ENCODE peak calls at places on chromosomes 6 and 20, in ten cellular contexts. P is left ventricle myocardium inferior, L is lower lobe of right lung, Z is right lobe of liver, Q is adrenal gland, V is esophagus muscularis mucosa, G is mammary epithelial cell, A is body of pancreas, F is ascending aorta, I is OCI-LY7. T is an unnamed sample.
A peak's percentile ranks its signal among the peaks of the same experiment; 100 is the strongest.

GRCh38 chr6:167494698-167495435 is 170.0 kb downstream of the TTLL2 start:
- DNase-seq in P (no peak), L (no peak), Z (no peak), Q (no peak), V (no peak), G (no peak), A (no peak), F (no peak), I (no peak), T (no peak)

GRCh38 chr6:113050010-113050893 is 703.1 kb downstream of the RFPL4B start:
- DNase-seq in P (no peak), L (no peak), Z (no peak), Q (no peak), V (no peak), G (peak; percentile 46), A (no peak), F (no peak), I (no peak), T (no peak)

GRCh38 chr6:56199956-56200355 is 47.4 kb downstream of the COL21A1 start:
- DNase-seq in P (no peak), L (no peak), Z (no peak), Q (no peak), V (no peak), G (peak; percentile 52), A (no peak), F (no peak), I (no peak), T (no peak)

GRCh38 chr20:49724637-49725606 is 11.2 kb upstream of the B4GALT5 start:
- DNase-seq in P (peak; percentile 36), L (peak; percentile 64), Z (peak; percentile 54), Q (peak; percentile 62), V (peak; percentile 93), G (peak; percentile 14), A (peak; percentile 57), F (no peak), I (peak; percentile 44), T (peak; percentile 68)

GRCh38 chr6:53119772-53120409 is 28.8 kb downstream of the GCM1 start:
- DNase-seq in P (no peak), L (no peak), Z (no peak), Q (peak; percentile 59), V (no peak), G (peak; percentile 50), A (peak; percentile 65), F (no peak), I (no peak), T (no peak)

GRCh38 chr6:168715643-168716481 is 274.9 kb downstream of the SMOC2 start:
- DNase-seq in P (no peak), L (no peak), Z (no peak), Q (no peak), V (no peak), G (no peak), A (no peak), F (no peak), I (no peak), T (no peak)

GRCh38 chr6:6556738-6557503 is 31.6 kb upstream of the LY86 start:
- DNase-seq in P (peak; percentile 36), L (no peak), Z (no peak), Q (peak; percentile 49), V (no peak), G (no peak), A (peak; percentile 72), F (no peak), I (peak; percentile 74), T (peak; percentile 70)

GRCh38 chr6:82251942-82252341 is 4.4 kb upstream of the IBTK start:
- DNase-seq in P (no peak), L (no peak), Z (no peak), Q (no peak), V (no peak), G (no peak), A (no peak), F (no peak), I (peak; percentile 48), T (peak; percentile 54)

GRCh38 chr20:35757098-35757705 is 14.6 kb upstream of the PHF20 start:
- DNase-seq in P (no peak), L (no peak), Z (no peak), Q (no peak), V (no peak), G (no peak), A (no peak), F (no peak), I (no peak), T (no peak)

DNA sequence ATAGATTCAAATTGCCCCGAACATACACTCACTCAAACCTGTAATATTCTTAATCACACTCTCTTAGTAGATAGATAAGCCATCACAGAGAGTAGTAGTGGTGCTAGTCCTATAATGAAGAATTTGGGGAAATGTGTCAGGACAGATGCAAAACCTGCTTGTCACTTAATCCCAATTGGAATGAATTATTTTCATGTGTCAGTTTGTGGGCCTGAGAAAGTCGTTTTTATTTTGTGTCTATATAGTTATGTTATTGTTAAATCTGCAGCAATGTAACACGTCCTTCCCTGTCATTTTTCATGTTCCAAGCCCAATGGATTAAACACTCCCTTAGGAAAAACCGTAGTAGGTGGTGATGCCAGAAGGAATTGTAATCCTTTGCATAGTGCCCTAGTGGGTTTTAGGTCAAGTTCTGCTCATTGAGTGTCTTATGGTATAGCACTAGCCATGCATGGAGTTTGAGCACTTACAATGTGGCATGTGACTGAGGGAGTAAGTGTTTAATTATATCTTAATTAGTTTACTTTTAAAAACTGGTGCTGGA is 106.0 kb upstream of the PRSS16 start:
- DNase-seq in P (no peak), L (no peak), Z (no peak), Q (no peak), V (no peak), G (no peak), A (no peak), F (no peak), I (peak; percentile 63), T (no peak)
- H3K27ac ChIP-seq in P (no peak overlapping the region), L (no peak overlapping the region), Z (no peak overlapping the region), Q (no peak overlapping the region), V (no peak overlapping the region), G (no peak overlapping the region), A (no peak overlapping the region), F (no peak overlapping the region), I (peak overlapping the region; percentile 99), T (no peak overlapping the region)

GRCh38 chr6:160004419-160005160 is 35.7 kb downstream of the IGF2R start:
- DNase-seq in P (no peak), L (peak; percentile 71), Z (no peak), Q (no peak), V (no peak), G (no peak), A (no peak), F (no peak), I (no peak), T (no peak)
- H3K9me3 ChIP-seq in P (no peaks in the 10 kb centered on the region), L (no peaks in the 10 kb centered on the region), Z (no peaks in the 10 kb centered on the region), Q (no peaks in the 10 kb centered on the region), V (no peaks in the 10 kb centered on the region), G (no peaks in the 10 kb centered on the region), A (no peaks in the 10 kb centered on the region), F (no peaks in the 10 kb centered on the region), I (peaks cover 5% of the 10 kb centered on the region), T (no peaks in the 10 kb centered on the region)

DNA sequence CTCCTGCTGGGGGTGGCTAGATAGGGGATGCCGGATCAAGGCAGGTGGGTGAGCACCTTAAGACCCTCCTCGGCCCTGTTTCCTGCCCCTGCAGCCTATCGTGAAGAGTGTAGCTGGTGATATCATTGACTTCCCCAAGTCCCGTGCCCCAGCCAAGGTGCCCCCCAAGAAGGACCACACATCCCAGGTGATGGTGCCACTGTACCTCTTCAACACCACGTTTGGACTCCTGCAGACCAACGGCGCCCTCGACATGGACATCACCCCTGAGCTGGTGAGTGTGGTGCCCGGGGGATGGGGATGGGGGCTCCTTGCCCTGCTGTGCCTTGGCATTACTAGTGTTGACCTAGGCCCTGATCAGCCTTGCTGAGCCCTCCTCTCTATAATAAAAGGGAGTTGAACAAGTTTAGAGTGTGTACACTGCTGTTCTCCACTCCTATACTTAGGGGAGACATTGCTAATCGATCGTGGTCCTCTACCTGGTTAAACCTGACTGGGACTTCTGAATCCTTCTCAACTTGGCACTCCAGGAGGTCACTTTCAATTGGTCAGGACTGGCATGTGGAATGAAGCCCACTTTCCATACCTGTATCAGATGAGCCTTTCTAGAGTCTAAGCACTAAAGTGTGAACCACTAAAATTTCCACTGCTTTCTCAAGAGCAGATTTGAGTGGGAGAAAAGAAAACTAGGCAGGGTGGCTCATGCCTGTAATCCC is 11.0 kb downstream of the BPIFB3 start:
- DNase-seq in P (no peak), L (no peak), Z (no peak), Q (no peak), V (no peak), G (no peak), A (no peak), F (no peak), I (no peak), T (no peak)
- H3K4me1 ChIP-seq in P (no peaks in the 10 kb centered on the region), L (no peaks in the 10 kb centered on the region), Z (no peaks in the 10 kb centered on the region), Q (no peaks in the 10 kb centered on the region), V (no peaks in the 10 kb centered on the region), G (no peaks in the 10 kb centered on the region), A (no peaks in the 10 kb centered on the region), F (no peaks in the 10 kb centered on the region), I (no peaks in the 10 kb centered on the region), T (no peaks in the 10 kb centered on the region)

DNA sequence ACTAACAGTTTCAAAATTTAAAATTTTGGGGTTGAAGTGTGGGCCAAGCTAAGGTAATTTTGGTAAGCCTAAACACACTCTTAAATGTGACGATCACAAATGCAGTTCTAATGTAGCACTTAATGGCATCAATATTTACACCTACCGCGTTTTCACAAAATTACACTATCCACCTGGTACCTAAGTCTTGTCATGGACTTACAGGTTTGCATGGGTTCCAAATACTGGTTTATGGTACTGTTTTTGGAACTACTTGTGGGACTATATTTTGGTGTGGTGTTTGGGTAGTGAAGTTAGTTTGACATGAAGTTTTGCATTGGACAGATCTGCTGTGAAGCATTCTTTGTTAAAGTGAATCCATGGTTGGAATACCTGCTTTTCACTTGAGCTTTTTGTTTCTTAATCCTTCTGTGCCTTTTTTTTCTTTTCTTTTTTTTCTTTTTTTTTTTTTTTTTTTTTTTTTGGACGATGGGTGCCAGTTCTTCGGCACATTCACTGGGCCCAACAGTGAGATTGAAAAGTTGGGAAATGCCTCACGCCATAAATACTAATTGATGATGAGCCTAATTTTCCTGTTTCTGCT is 6.5 kb downstream of the SRSF3 start:
- DNase-seq in P (no peak), L (no peak), Z (no peak), Q (no peak), V (no peak), G (no peak), A (no peak), F (no peak), I (no peak), T (no peak)
- H3K27ac ChIP-seq in P (peak overlapping the region; percentile 11), L (no peak overlapping the region), Z (no peak overlapping the region), Q (no peak overlapping the region), V (peak overlapping the region; percentile 1), G (no peak overlapping the region), A (no peak overlapping the region), F (peak overlapping the region; percentile 15), I (no peak overlapping the region), T (peak overlapping the region; percentile 51)

DNA sequence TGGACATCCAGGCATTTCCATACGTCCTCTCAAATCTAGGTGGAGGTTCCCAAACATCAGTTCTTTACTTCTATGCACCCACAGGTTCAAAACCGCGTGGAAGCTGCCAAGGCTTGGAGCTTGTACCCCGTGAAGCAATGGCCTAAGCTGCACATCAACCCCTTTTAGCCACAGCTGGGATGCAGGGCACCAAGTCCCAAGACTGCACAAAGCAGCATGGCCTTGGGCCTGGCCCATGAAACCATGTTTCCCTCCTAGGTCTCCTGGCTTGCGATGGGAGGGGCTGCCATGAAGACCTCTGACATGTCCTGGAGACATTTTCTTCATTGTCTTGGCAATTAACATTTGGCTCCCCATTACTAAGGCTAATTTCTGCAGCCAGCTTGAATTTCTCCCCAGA is 88.9 kb upstream of the CBLN4 start:
- DNase-seq in P (no peak), L (no peak), Z (no peak), Q (no peak), V (no peak), G (no peak), A (no peak), F (no peak), I (no peak), T (no peak)
- H3K9me3 ChIP-seq in P (peaks cover 31% of the 10 kb centered on the region), L (no peaks in the 10 kb centered on the region), Z (no peaks in the 10 kb centered on the region), Q (no peaks in the 10 kb centered on the region), V (peaks cover 8% of the 10 kb centered on the region), G (no peaks in the 10 kb centered on the region), A (no peaks in the 10 kb centered on the region), F (no peaks in the 10 kb centered on the region), I (no peaks in the 10 kb centered on the region), T (no peaks in the 10 kb centered on the region)

GRCh38 chr6:7827142-7827541 is 83.4 kb downstream of the TXNDC5 start:
- DNase-seq in P (no peak), L (no peak), Z (no peak), Q (no peak), V (peak; percentile 72), G (no peak), A (no peak), F (no peak), I (no peak), T (no peak)
- H3K4me1 ChIP-seq in P (peaks cover 7% of the 10 kb centered on the region), L (peaks cover 6% of the 10 kb centered on the region), Z (no peaks in the 10 kb centered on the region), Q (no peaks in the 10 kb centered on the region), V (no peaks in the 10 kb centered on the region), G (no peaks in the 10 kb centered on the region), A (no peaks in the 10 kb centered on the region), F (no peaks in the 10 kb centered on the region), I (no peaks in the 10 kb centered on the region), T (no peaks in the 10 kb centered on the region)